ENCODE peak calls at places on chromosomes 16 and 17, in six cellular contexts. Z, O, Q, V, R and C are unnamed samples.

GRCh38 chr16:31873556-31874353 is at the start of gene ZNF267:
- DNase-seq in Z (peak), O (peak), Q (peak), V (peak), R (peak), C (peak)

GRCh38 chr17:33267279-33267790 is 25.8 kb downstream of the ASIC2 start:
- DNase-seq in Z (peak), O (no peak), Q (peak), V (no peak), R (peak), C (no peak)

GRCh38 chr17:61285483-61286320 is 113.9 kb upstream of the TBX2 start:
- DNase-seq in Z (no peak), O (peak), Q (peak), V (no peak), R (peak), C (no peak)

GRCh38 chr16:58510097-58510775 is 5.1 kb upstream of the SETD6 start:
- DNase-seq in Z (no peak), O (no peak), Q (no peak), V (no peak), R (no peak), C (no peak)

GRCh38 chr16:61274211-61274610 is 762.0 kb downstream of the CDH8 start:
- DNase-seq in Z (no peak), O (no peak), Q (no peak), V (no peak), R (no peak), C (no peak)

GRCh38 chr16:89053725-89054029 is 40.0 kb upstream of the ACSF3 start:
- DNase-seq in Z (no peak), O (no peak), Q (no peak), V (no peak), R (no peak), C (no peak)

GRCh38 chr17:64051153-64051552 is 30.7 kb upstream of the ICAM2 start:
- DNase-seq in Z (no peak), O (no peak), Q (no peak), V (no peak), R (no peak), C (no peak)

GRCh38 chr17:27667656-27668487 is 36.9 kb downstream of the LGALS9 start:
- DNase-seq in Z (no peak), O (peak), Q (no peak), V (no peak), R (no peak), C (no peak)

GRCh38 chr16:64339052-64339770 is 782.7 kb downstream of the CDH11 start:
- DNase-seq in Z (no peak), O (no peak), Q (peak), V (no peak), R (peak), C (no peak)

GRCh38 chr17:3552916-3553315 is 4.7 kb downstream of the TRPV3 start:
- DNase-seq in Z (no peak), O (no peak), Q (no peak), V (no peak), R (no peak), C (no peak)

GRCh38 chr16:80014241-80014939 is 413.9 kb upstream of the MAF start:
- DNase-seq in Z (no peak), O (no peak), Q (peak), V (no peak), R (peak), C (no peak)

GRCh38 chr17:79946352-79947231 is 89.1 kb downstream of the TBC1D16 start:
- DNase-seq in Z (no peak), O (peak), Q (no peak), V (no peak), R (no peak), C (no peak)

GRCh38 chr17:223723-224471 is 42.4 kb upstream of the DOC2B start:
- DNase-seq in Z (no peak), O (no peak), Q (no peak), V (no peak), R (no peak), C (no peak)

GRCh38 chr17:63442074-63442473 is 4.0 kb downstream of the CYB561 start:
- DNase-seq in Z (no peak), O (no peak), Q (no peak), V (no peak), R (no peak), C (no peak)

GRCh38 chr17:78847052-78847451 is 6.4 kb upstream of the USP36 start:
- DNase-seq in Z (no peak), O (no peak), Q (no peak), V (no peak), R (no peak), C (no peak)

GRCh38 chr17:81400154-81400938 is 5.1 kb downstream of the BAHCC1 start:
- DNase-seq in Z (no peak), O (peak), Q (peak), V (no peak), R (peak), C (peak)

GRCh38 chr16:88264641-88265285 is 118.0 kb upstream of the ZNF469 start:
- DNase-seq in Z (peak), O (peak), Q (peak), V (peak), R (peak), C (peak)

GRCh38 chr16:30112197-30113030 is 923 bp downstream of the GDPD3 start:
- DNase-seq in Z (no peak), O (peak), Q (peak), V (peak), R (peak), C (peak)

GRCh38 chr16:12406158-12406557 is 397.5 kb downstream of the CPPED1 start:
- DNase-seq in Z (no peak), O (no peak), Q (no peak), V (no peak), R (no peak), C (no peak)

GRCh38 chr17:50685691-50686493 is 21.8 kb downstream of the ANKRD40 start:
- DNase-seq in Z (no peak), O (no peak), Q (no peak), V (no peak), R (no peak), C (no peak)

GRCh38 chr16:22721497-22722100 is 92.4 kb upstream of the HS3ST2 start:
- DNase-seq in Z (no peak), O (no peak), Q (no peak), V (no peak), R (no peak), C (no peak)

GRCh38 chr17:80441598-80442304 is 26.8 kb downstream of the ENDOV start:
- DNase-seq in Z (no peak), O (no peak), Q (no peak), V (no peak), R (no peak), C (no peak)

GRCh38 chr16:83942815-83943515 is 10.1 kb upstream of the OSGIN1 start:
- DNase-seq in Z (no peak), O (no peak), Q (no peak), V (no peak), R (no peak), C (no peak)

GRCh38 chr17:43025766-43026537 is 921 bp downstream of the RND2 start:
- DNase-seq in Z (no peak), O (no peak), Q (no peak), V (no peak), R (no peak), C (no peak)

GRCh38 chr16:24950275-24950674 is 64.9 kb downstream of the ARHGAP17 start:
- DNase-seq in Z (peak), O (no peak), Q (peak), V (no peak), R (peak), C (no peak)

GRCh38 chr17:15648384-15648783 is 28.9 kb upstream of the FBXW10B start:
- DNase-seq in Z (no peak), O (no peak), Q (no peak), V (no peak), R (peak), C (no peak)